ENCODE peak calls at places on chromosomes 16 and 17, in six cellular contexts. H, B, U, A, D and E are unnamed samples.

GRCh38 chr16:18932243-18932997 is 6.2 kb upstream of the SMG1 start:
- DNase-seq in H (peak; percentile 35), B (peak; percentile 74), D (peak; percentile 46), A (no peak), U (peak; percentile 22), E (no peak)

GRCh38 chr16:2799852-2800226 is 1.6 kb downstream of the PRSS41 start:
- DNase-seq in B (no peak), U (peak; percentile 75), A (no peak), D (peak; percentile 48), H (peak; percentile 56), E (no peak)

GRCh38 chr16:85564277-85565051 is 48.7 kb upstream of the GSE1 start:
- DNase-seq in U (peak; percentile 15), B (no peak), A (no peak), H (peak; percentile 56), D (no peak), E (no peak)

GRCh38 chr17:64423881-64424280 is 25.0 kb upstream of the MILR1 start:
- DNase-seq in B (peak; percentile 37), D (no peak), A (no peak), H (no peak), U (peak; percentile 62), E (no peak)

GRCh38 chr17:44308865-44309264 is 464 bp downstream of the RUNDC3A start:
- DNase-seq in D (no peak), H (no peak), A (no peak), B (no peak), U (no peak), E (no peak)

GRCh38 chr16:48959204-48959603 is 322.4 kb downstream of the CBLN1 start:
- DNase-seq in A (no peak), D (no peak), U (no peak), H (peak; percentile 30), B (peak; percentile 3), E (no peak)

GRCh38 chr17:54920819-54921218 is 20.2 kb downstream of the TOM1L1 start:
- DNase-seq in U (no peak), D (no peak), H (no peak), A (no peak), B (no peak), E (no peak)

GRCh38 chr17:74851612-74852236 is 8.0 kb downstream of the GRIN2C start:
- DNase-seq in A (no peak), H (no peak), D (no peak), U (no peak), B (no peak), E (no peak)

GRCh38 chr16:84808812-84809211 is 11.0 kb upstream of the CRISPLD2 start:
- DNase-seq in B (no peak), U (no peak), A (no peak), H (no peak), D (no peak), E (no peak)

GRCh38 chr17:82354804-82355308 is 4.2 kb upstream of the TEX19 start:
- DNase-seq in D (no peak), H (no peak), A (no peak), B (no peak), U (no peak), E (no peak)

GRCh38 chr17:42695500-42695899 is 13.2 kb downstream of the CNTNAP1 start:
- DNase-seq in B (no peak), H (no peak), U (no peak), D (no peak), A (no peak), E (no peak)

GRCh38 chr17:12659500-12659899 is 6.2 kb upstream of the MYOCD start:
- DNase-seq in U (no peak), D (no peak), B (peak; percentile 68), H (no peak), A (no peak), E (no peak)

GRCh38 chr16:30119428-30119827 is 3.6 kb downstream of the MAPK3 start:
- DNase-seq in B (no peak), H (no peak), A (no peak), U (no peak), D (no peak), E (no peak)

GRCh38 chr16:55297910-55298175 is 26.2 kb upstream of the IRX6 start:
- DNase-seq in A (no peak), H (peak; percentile 77), B (peak; percentile 57), D (no peak), U (peak; percentile 22), E (no peak)

GRCh38 chr17:20210180-20210579 is 201.0 kb downstream of the SPECC1 start:
- DNase-seq in B (no peak), H (no peak), A (no peak), D (no peak), U (no peak), E (no peak)
- H3K27ac ChIP-seq in B (no peak overlapping the region), H (no peak overlapping the region), A (no peak overlapping the region), D (no peak overlapping the region), U (no peak overlapping the region), E (no peak overlapping the region)

DNA sequence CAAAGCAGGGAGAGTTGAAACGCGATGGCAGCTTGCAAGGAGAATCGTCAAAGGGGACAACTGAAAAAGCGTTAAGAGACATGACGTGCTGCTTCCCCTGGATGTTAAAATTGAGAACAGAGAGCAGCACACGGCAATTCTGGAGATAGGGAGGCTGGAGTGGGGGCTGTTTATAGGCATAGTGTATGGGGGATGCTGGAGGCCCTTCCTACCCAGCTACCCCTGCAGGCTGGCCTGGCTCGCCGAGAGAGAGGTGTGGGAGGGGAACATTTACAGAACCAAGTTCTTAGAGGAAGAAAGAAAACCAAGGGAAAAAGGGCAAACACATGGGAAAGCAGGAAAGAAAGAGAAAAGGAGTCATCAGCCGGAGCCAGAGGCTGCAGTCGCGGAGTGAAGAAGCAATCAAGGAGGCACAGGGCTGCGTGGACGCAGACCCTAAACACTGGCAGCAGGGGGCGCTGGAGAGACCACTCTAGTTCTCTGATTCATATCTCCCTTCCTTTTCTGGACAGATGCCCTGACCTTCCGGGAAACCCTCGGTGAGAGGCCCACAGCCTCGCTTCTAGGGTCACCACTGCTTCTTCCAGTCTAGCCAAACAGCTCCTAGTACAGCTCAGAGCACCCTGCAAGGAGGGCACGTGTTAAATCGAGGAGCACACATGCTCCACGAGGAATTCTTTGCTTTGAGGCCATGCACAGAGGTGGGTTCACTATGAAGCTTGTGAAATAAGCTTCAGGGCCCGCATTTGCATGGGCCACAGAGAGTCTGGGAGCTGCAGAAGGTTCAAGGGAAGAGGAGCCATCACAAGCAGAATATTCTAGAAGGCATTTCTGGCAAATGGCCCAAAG is 55.6 kb downstream of the MYH13 start:
- DNase-seq in B (no peak), A (no peak), H (no peak), U (peak; percentile 23), D (peak; percentile 20), E (peak; percentile 34)
- H3K27ac ChIP-seq in B (no peak overlapping the region), A (no peak overlapping the region), H (no peak overlapping the region), U (no peak overlapping the region), D (no peak overlapping the region), E (no peak overlapping the region)

GRCh38 chr16:10103700-10104099 is 78.5 kb downstream of the GRIN2A start:
- DNase-seq in H (no peak), D (no peak), U (peak; percentile 7), A (no peak), B (no peak), E (no peak)

GRCh38 chr16:10098991-10099390 is 83.2 kb downstream of the GRIN2A start:
- DNase-seq in D (no peak), H (no peak), B (peak; percentile 67), U (no peak), A (no peak), E (no peak)

GRCh38 chr16:10103096-10103495 is 79.1 kb downstream of the GRIN2A start:
- DNase-seq in D (no peak), H (peak; percentile 37), A (no peak), B (peak; percentile 75), U (peak; percentile 30), E (no peak)

GRCh38 chr16:10097273-10097672 is 85.0 kb downstream of the GRIN2A start:
- DNase-seq in A (no peak), H (no peak), D (no peak), U (no peak), B (peak; percentile 54), E (no peak)

GRCh38 chr16:10100829-10101228 is 81.4 kb downstream of the GRIN2A start:
- DNase-seq in D (no peak), A (no peak), U (no peak), H (no peak), B (no peak), E (no peak)
- H3K27ac ChIP-seq in D (no peak overlapping the region), A (no peak overlapping the region), U (no peak overlapping the region), H (no peak overlapping the region), B (no peak overlapping the region), E (no peak overlapping the region)

GRCh38 chr16:24753437-24753836 is 24.0 kb downstream of the TNRC6A start:
- DNase-seq in U (peak; percentile 57), B (no peak), D (no peak), A (no peak), H (no peak), E (no peak)

GRCh38 chr16:24745791-24746190 is 16.3 kb downstream of the TNRC6A start:
- DNase-seq in H (no peak), D (no peak), B (no peak), A (no peak), U (no peak), E (no peak)

GRCh38 chr16:24747425-24747824 is 18.0 kb downstream of the TNRC6A start:
- DNase-seq in D (no peak), H (no peak), B (no peak), U (no peak), A (no peak), E (no peak)

DNA sequence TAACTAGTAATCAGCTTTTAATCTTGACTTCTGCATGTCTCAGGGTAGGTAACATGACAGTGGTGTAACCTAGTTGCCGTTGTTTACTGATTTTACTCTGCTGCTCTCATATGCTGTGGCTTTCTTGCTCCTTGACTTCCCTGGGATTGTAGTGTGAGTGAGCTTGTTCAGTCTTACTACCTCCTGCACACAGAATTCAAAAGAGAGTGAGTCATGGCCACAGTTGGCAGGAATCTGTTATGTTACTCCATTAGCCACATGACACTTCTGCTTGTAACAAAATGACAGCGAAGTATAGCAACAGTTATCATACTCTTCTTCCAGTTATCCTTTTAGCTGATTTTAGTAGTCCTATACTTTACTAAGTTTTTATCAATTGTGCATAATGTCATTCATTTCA is 18.8 kb downstream of the TNRC6A start:
- DNase-seq in D (no peak), U (peak; percentile 80), B (peak; percentile 96), H (peak; percentile 88), A (no peak), E (peak; percentile 35)
- H3K27ac ChIP-seq in D (no peak overlapping the region), U (peak overlapping the region; percentile 24), B (peak overlapping the region; percentile 50), H (no peak overlapping the region), A (no peak overlapping the region), E (no peak overlapping the region)

GRCh38 chr16:23141959-23142740 is 7.1 kb downstream of the USP31 start:
- DNase-seq in A (no peak), U (no peak), H (peak; percentile 91), B (no peak), D (peak; percentile 84), E (no peak)

GRCh38 chr16:23141500-23141899 is 7.8 kb downstream of the USP31 start:
- DNase-seq in U (no peak), A (no peak), H (no peak), D (no peak), B (no peak), E (no peak)

GRCh38 chr16:23143391-23143790 is 5.9 kb downstream of the USP31 start:
- DNase-seq in D (no peak), H (no peak), U (no peak), A (no peak), B (no peak), E (no peak)

GRCh38 chr16:23140082-23140481 is 9.2 kb downstream of the USP31 start:
- DNase-seq in U (no peak), H (no peak), A (no peak), D (no peak), B (no peak), E (no peak)

DNA sequence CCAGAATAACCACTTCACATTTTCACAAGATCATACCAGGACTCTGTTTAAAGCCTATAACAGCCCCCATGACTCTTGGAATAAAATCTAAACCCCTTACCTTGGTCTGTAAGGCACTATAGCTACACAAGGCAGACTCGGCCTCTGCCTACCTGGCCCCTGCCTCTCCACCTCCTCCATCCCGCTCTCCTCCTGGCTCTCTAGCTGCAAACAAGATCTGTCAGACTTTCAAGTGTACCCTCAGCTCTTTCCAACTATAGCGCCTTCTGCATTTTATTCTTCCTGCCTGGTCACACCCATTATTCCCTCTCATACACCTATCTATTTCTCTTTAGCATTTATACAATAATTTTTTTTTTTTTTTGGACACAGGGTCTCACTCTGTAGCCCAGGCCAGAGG is 8.2 kb downstream of the USP31 start:
- DNase-seq in D (no peak), B (no peak), A (no peak), H (no peak), U (no peak), E (no peak)
- H3K27ac ChIP-seq in D (peak overlapping the region; percentile 81), B (no peak overlapping the region), A (no peak overlapping the region), H (no peak overlapping the region), U (no peak overlapping the region), E (peak overlapping the region; percentile 18)